ENCODE peak calls at places on chromosome 1, in five cellular contexts. X, V, J, G and N are unnamed samples.

GRCh38 chr1:247113094-247113497 is 8.9 kb upstream of the ZNF669 start:
- DNase-seq in J (peak), V (no peak), X (peak), G (no peak), N (peak)

GRCh38 chr1:88685239-88685604 is 1.1 kb downstream of the PKN2 start:
- DNase-seq in V (no peak), X (peak), J (peak), G (no peak), N (peak)

GRCh38 chr1:178941849-178942248 is 71.0 kb upstream of the ANGPTL1 start:
- DNase-seq in J (peak), G (no peak), X (peak), V (peak), N (no peak)

GRCh38 chr1:110879758-110880606 is 7.0 kb downstream of the CD53 start:
- DNase-seq in J (no peak), V (no peak), X (no peak), G (peak), N (no peak)

GRCh38 chr1:67165468-67166058 is 691 bp upstream of the IL23R start:
- DNase-seq in V (no peak), J (no peak), X (no peak), G (no peak), N (no peak)

GRCh38 chr1:32351859-32352745 is 10.2 kb downstream of the FAM229A start:
- DNase-seq in G (no peak), V (peak), X (peak), J (peak), N (peak)

GRCh38 chr1:67465371-67465770 is 35.2 kb upstream of the SERBP1 start:
- DNase-seq in G (no peak), X (no peak), V (no peak), J (no peak), N (no peak)

GRCh38 chr1:10280442-10281350 is 70.3 kb downstream of the KIF1B start:
- DNase-seq in V (no peak), J (peak), X (peak), G (no peak), N (peak)

GRCh38 chr1:6923012-6923805 is 138.0 kb downstream of the CAMTA1 start:
- DNase-seq in V (no peak), G (no peak), J (no peak), X (no peak), N (no peak)

GRCh38 chr1:91070274-91070673 is 48.4 kb upstream of the ZNF644 start:
- DNase-seq in X (peak), J (no peak), V (no peak), G (no peak), N (no peak)

GRCh38 chr1:65209005-65209885 is 61.2 kb downstream of the AK4 start:
- DNase-seq in G (no peak), V (peak), J (peak), X (peak), N (peak)

GRCh38 chr1:8702121-8702520 is 115.3 kb downstream of the RERE start:
- DNase-seq in G (no peak), J (peak), X (peak), V (no peak), N (peak)

GRCh38 chr1:7301346-7301993 is 469.6 kb upstream of the VAMP3 start:
- DNase-seq in J (no peak), G (no peak), X (no peak), V (peak), N (no peak)

GRCh38 chr1:61241411-61241838 is 159.1 kb downstream of the NFIA start:
- DNase-seq in X (peak), V (no peak), G (no peak), J (peak), N (peak)

GRCh38 chr1:163171826-163172225 is 30.9 kb downstream of the RGS5 start:
- DNase-seq in V (no peak), J (no peak), G (no peak), X (peak), N (no peak)

GRCh38 chr1:69915347-69915746 is 290.0 kb downstream of the LRRC40 start:
- DNase-seq in V (no peak), G (no peak), J (peak), X (peak), N (peak)

GRCh38 chr1:43904660-43905551 is 28.7 kb upstream of the ARTN start:
- DNase-seq in G (no peak), V (no peak), J (no peak), X (no peak), N (no peak)

GRCh38 chr1:36561365-36561731 is 78.6 kb upstream of the CSF3R start:
- DNase-seq in J (no peak), G (no peak), V (peak), X (no peak), N (no peak)

GRCh38 chr1:29323636-29324035 is 87.3 kb downstream of the PTPRU start:
- DNase-seq in V (no peak), J (no peak), G (no peak), X (no peak), N (no peak)

GRCh38 chr1:22236151-22236550 is 93.3 kb upstream of the WNT4 start:
- DNase-seq in V (no peak), J (no peak), X (peak), G (no peak), N (no peak)

GRCh38 chr1:200610846-200611245 is 9.7 kb downstream of the KIF14 start:
- DNase-seq in G (no peak), X (peak), V (no peak), J (peak), N (no peak)

GRCh38 chr1:179310271-179310670 is 16.7 kb downstream of the SOAT1 start:
- DNase-seq in V (no peak), X (peak), G (no peak), J (peak), N (peak)

GRCh38 chr1:205056956-205057568 is 14.1 kb downstream of the CNTN2 start:
- DNase-seq in J (no peak), X (no peak), V (no peak), G (no peak), N (no peak)

GRCh38 chr1:24875257-24875656 is 54.8 kb downstream of the RUNX3 start:
- DNase-seq in X (no peak), G (no peak), V (no peak), J (no peak), N (no peak)

GRCh38 chr1:230894664-230895063 is 26.3 kb upstream of the C1orf198 start:
- DNase-seq in X (no peak), J (no peak), G (no peak), V (no peak), N (no peak)

GRCh38 chr1:156801409-156802121 is 15.1 kb downstream of the SH2D2A start:
- DNase-seq in X (peak), G (no peak), V (no peak), J (peak), N (peak)

GRCh38 chr1:155962599-155963211 is 15.6 kb downstream of the ARHGEF2 start:
- DNase-seq in X (peak), V (no peak), G (no peak), J (peak), N (peak)

GRCh38 chr1:109826446-109826845 is 62.7 kb upstream of the EPS8L3 start:
- DNase-seq in V (no peak), J (no peak), X (no peak), G (no peak), N (no peak)

GRCh38 chr1:233432916-233433315 is 105.4 kb downstream of the MAP3K21 start:
- DNase-seq in J (no peak), G (no peak), V (no peak), X (peak), N (no peak)

GRCh38 chr1:119000371-119001180 is 12.4 kb upstream of the TBX15 start:
- DNase-seq in X (no peak), J (no peak), G (no peak), V (peak), N (no peak)

GRCh38 chr1:221766210-221766609 is 24.3 kb upstream of the DUSP10 start:
- DNase-seq in J (peak), X (peak), V (no peak), G (no peak), N (peak)

GRCh38 chr1:224435318-224435763 is 744 bp upstream of the WDR26 start:
- DNase-seq in J (peak), X (peak), V (peak), G (no peak), N (peak)

GRCh38 chr1:221576268-221576667 is 165.6 kb downstream of the DUSP10 start:
- DNase-seq in J (peak), G (no peak), V (no peak), X (peak), N (peak)

GRCh38 chr1:2923351-2923750 is 97.9 kb upstream of the ACTRT2 start:
- DNase-seq in X (no peak), V (no peak), G (no peak), J (no peak), N (no peak)

DNA sequence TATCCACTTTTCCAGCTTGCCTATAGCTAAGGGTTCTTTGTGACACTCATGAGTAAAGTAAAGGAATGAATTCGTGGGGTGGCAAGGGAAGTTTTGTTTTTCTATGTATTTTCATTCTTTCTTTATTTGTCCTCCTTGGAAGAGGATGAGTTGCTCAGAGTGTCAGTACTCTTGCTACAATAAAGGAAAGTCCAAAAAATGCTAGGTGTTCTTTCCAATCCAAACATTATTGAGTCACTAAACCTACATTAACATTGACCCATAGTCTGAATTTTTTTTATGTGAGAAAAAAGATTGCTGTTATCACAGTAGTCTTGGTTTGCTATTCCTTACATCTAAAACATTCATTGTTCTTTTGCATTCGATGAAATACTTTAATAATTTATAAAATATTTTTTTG is 959.9 kb upstream of the ADGRL4 start:
- DNase-seq in X (no peak), G (no peak), V (no peak), J (no peak), N (no peak)
- H3K4me3 ChIP-seq in X (no peak), G (no peak), V (no peak), J (no peak), N (no peak)

GRCh38 chr1:159920651-159921050 is 4.7 kb downstream of the TAGLN2 start:
- DNase-seq in X (no peak), G (no peak), V (no peak), J (no peak), N (no peak)
- H3K4me3 ChIP-seq in X (no peak), G (peak), V (no peak), J (no peak), N (no peak)

GRCh38 chr1:47996406-47997226 is 569 bp downstream of the TRABD2B start:
- DNase-seq in X (no peak), G (no peak), J (no peak), V (peak), N (no peak)
- H3K4me3 ChIP-seq in X (peak), G (no peak), J (peak), V (peak), N (peak)

DNA sequence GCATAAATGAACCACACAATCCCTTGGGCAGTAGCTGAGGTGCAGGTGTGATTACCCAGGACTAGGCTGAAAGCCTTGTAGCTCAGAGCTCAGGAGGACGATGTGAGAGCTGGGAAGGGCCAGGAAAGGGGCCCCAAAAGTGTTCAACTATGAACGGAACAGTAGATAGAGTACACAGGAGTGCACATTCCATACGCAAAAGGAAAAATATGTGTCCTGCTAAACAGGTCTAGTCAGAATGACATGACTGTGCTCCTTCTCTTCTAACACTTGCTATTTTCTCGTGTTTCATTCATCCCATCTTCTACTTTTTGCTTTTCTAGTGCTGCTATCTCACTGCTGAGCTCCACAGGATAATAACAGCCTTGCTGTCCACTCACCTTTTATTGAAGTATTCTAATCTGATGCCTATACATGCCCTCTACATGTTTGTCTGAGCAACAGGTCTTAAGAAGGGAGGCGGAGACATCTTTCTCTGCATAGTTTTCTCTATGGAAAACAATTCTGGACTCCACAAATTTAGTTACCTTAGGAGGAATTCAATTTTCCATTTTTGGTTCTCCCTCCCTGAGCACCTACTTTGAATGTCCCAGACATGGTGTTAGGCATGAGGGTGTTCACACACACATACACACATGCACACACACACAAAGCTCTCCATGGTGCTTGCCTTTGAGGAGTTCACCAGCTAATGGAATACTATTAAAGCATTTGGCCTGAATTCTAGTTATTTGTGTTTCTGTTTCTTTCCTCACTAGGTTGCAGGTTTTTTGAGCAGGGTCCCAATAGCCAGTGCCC is 3.4 kb downstream of the S100A10 start:
- DNase-seq in J (no peak), G (no peak), V (no peak), X (no peak), N (no peak)
- H3K4me3 ChIP-seq in J (peak), G (peak), V (no peak), X (peak), N (no peak)